ENCODE peak calls at places on chromosomes 13 and 19, in seven cellular contexts. Y is NCI-H510A; N is activated T-cell treated with anti-CD3 and anti-CD28 coated beads, Interleukin-2, amount 50 U/mL, for 72 hours; I is HFF-Myc; Q is COR-L47; O is anterior cingulate cortex; J is substantia nigra. R is an unnamed sample.

GRCh38 chr19:12945479-12946091 is at the start of gene RAD23A:
- DNase-seq in Y (peak), O (peak), J (peak), I (peak), Q (peak), N (peak), R (peak)

GRCh38 chr13:32642858-32643257 is 56.6 kb downstream of the PDS5B start:
- DNase-seq in O (no peak), Y (no peak), Q (no peak), N (no peak), I (no peak), J (no peak), R (no peak)

GRCh38 chr19:10719466-10719961 is 1.6 kb downstream of the DNM2 start:
- DNase-seq in I (no peak), N (peak), Q (no peak), J (no peak), Y (no peak), O (no peak), R (no peak)

GRCh38 chr13:48493851-48494250 is 39.0 kb downstream of the RCBTB2 start:
- DNase-seq in Y (no peak), J (no peak), O (no peak), N (no peak), Q (no peak), I (no peak), R (no peak)

GRCh38 chr13:34847751-34848150 is 94.3 kb upstream of the NBEA start:
- DNase-seq in I (no peak), J (no peak), Q (no peak), N (no peak), Y (peak), O (no peak), R (no peak)

GRCh38 chr19:10815969-10816635 is 19.9 kb downstream of the TMED1 start:
- DNase-seq in J (no peak), N (no peak), I (no peak), O (no peak), Q (no peak), Y (no peak), R (no peak)

GRCh38 chr19:12597594-12597993 is 13.0 kb downstream of the ZNF490 start:
- DNase-seq in J (no peak), Q (no peak), N (no peak), Y (no peak), O (no peak), I (no peak), R (no peak)

GRCh38 chr19:16442386-16443276 is 29.1 kb downstream of the EPS15L1 start:
- DNase-seq in Y (peak), Q (peak), N (no peak), J (peak), O (no peak), I (no peak), R (no peak)

GRCh38 chr13:28658539-28658795 is 463 bp upstream of the POMP start:
- DNase-seq in I (no peak), J (no peak), Q (no peak), Y (no peak), N (no peak), O (no peak), R (no peak)

GRCh38 chr19:4054471-4055208 is 12.1 kb downstream of the ZBTB7A start:
- DNase-seq in N (no peak), Y (no peak), J (no peak), O (no peak), I (no peak), Q (no peak), R (no peak)

GRCh38 chr13:103140001-103140671 is 73.9 kb upstream of the SLC10A2 start:
- DNase-seq in Q (peak), O (no peak), N (no peak), Y (no peak), J (no peak), I (peak), R (peak)

GRCh38 chr13:47033216-47033615 is 136.4 kb upstream of the HTR2A start:
- DNase-seq in N (no peak), O (no peak), Q (no peak), J (no peak), I (no peak), Y (no peak), R (no peak)

GRCh38 chr13:77470986-77471385 is 64.5 kb upstream of the SCEL start:
- DNase-seq in Y (no peak), Q (no peak), J (no peak), O (no peak), N (no peak), I (no peak), R (no peak)

GRCh38 chr19:45901912-45902650 is at the start of gene MYPOP:
- DNase-seq in I (no peak), O (no peak), N (no peak), Y (no peak), J (no peak), Q (no peak), R (no peak)

GRCh38 chr13:114248011-114248410 is 13.3 kb downstream of the CDC16 start:
- DNase-seq in I (no peak), Q (no peak), J (no peak), O (no peak), Y (no peak), N (no peak), R (no peak)

GRCh38 chr13:40968416-40969000 is 50.6 kb downstream of the ELF1 start:
- DNase-seq in O (no peak), J (no peak), Q (no peak), Y (no peak), N (no peak), I (no peak), R (no peak)

GRCh38 chr13:41811588-41812021 is 149.3 kb downstream of the VWA8 start:
- DNase-seq in J (no peak), N (no peak), I (no peak), Y (no peak), Q (no peak), O (no peak), R (no peak)

GRCh38 chr19:14672043-14672872 is 2.4 kb downstream of the ADGRE3 start:
- DNase-seq in J (no peak), Q (no peak), O (no peak), Y (no peak), I (no peak), N (no peak), R (no peak)

GRCh38 chr13:67355791-67356190 is 125.7 kb upstream of the PCDH9 start:
- DNase-seq in I (no peak), Q (no peak), J (no peak), N (no peak), Y (no peak), O (no peak), R (no peak)

GRCh38 chr13:113819731-113820715 is 43.9 kb downstream of the GAS6 start:
- DNase-seq in O (no peak), Q (no peak), N (no peak), Y (no peak), J (peak), I (no peak), R (no peak)

R was measured in epithelial cell of prostate.